ENCODE peak calls at places on chromosome 12, in five cellular contexts. P, A, E, B and Z are unnamed samples.

GRCh38 chr12:118034429-118035193 is 18.1 kb downstream of the RFC5 start:
- DNase-seq in P (no peak), A (peak; percentile 11), E (no peak), B (peak; percentile 44), Z (no peak)

GRCh38 chr12:93868771-93869170 is 191.6 kb downstream of the CRADD start:
- DNase-seq in P (no peak), A (no peak), E (no peak), B (no peak), Z (no peak)

GRCh38 chr12:67274186-67274585 is 5.0 kb downstream of the CAND1 start:
- DNase-seq in P (no peak), A (no peak), E (no peak), B (no peak), Z (no peak)

GRCh38 chr12:48678561-48679185 is 3.4 kb downstream of the KANSL2 start:
- DNase-seq in P (no peak), A (no peak), E (no peak), B (no peak), Z (no peak)

GRCh38 chr12:89353188-89353822 is 1.0 kb upstream of the DUSP6 start:
- DNase-seq in P (peak; percentile 71), A (peak; percentile 84), E (no peak), B (peak; percentile 92), Z (peak; percentile 86)

GRCh38 chr12:101172316-101172715 is 37.7 kb downstream of the SLC5A8 start:
- DNase-seq in P (no peak), A (peak; percentile 46), E (no peak), B (no peak), Z (no peak)

GRCh38 chr12:3658327-3659163 is 94.4 kb downstream of the CRACR2A start:
- DNase-seq in P (no peak), A (peak; percentile 62), E (no peak), B (no peak), Z (peak; percentile 34)

GRCh38 chr12:124928095-124928911 is 13.9 kb upstream of the UBC start:
- DNase-seq in P (peak; percentile 81), A (peak; percentile 65), E (no peak), B (peak; percentile 95), Z (no peak)

GRCh38 chr12:118055144-118055557 is 5.8 kb downstream of the WSB2 start:
- DNase-seq in P (no peak), A (peak; percentile 73), E (no peak), B (peak; percentile 62), Z (no peak)

GRCh38 chr12:115806000-115806399 is 471.5 kb downstream of the MED13L start:
- DNase-seq in P (no peak), A (no peak), E (no peak), B (no peak), Z (no peak)

GRCh38 chr12:91316825-91317224 is 134.2 kb upstream of the DCN start:
- DNase-seq in P (no peak), A (no peak), E (no peak), B (no peak), Z (no peak)

GRCh38 chr12:121628037-121628436 is 1.7 kb downstream of the ORAI1 start:
- DNase-seq in P (no peak), A (no peak), E (no peak), B (peak; percentile 20), Z (no peak)

GRCh38 chr12:2691001-2691339 is 103.8 kb upstream of the FKBP4 start:
- DNase-seq in P (no peak), A (peak; percentile 47), E (no peak), B (no peak), Z (peak; percentile 68)

GRCh38 chr12:67748761-67749075 is 100.2 kb downstream of the DYRK2 start:
- DNase-seq in P (no peak), A (no peak), E (no peak), B (no peak), Z (no peak)

GRCh38 chr12:76374395-76375020 is 26.3 kb upstream of the BBS10 start:
- DNase-seq in P (no peak), A (no peak), E (peak; percentile 0), B (peak; percentile 9), Z (no peak)

GRCh38 chr12:120010661-120011230 is 21.7 kb downstream of the BICDL1 start:
- DNase-seq in P (no peak), A (no peak), E (no peak), B (peak; percentile 28), Z (no peak)

GRCh38 chr12:30828686-30829085 is 73.9 kb upstream of the CAPRIN2 start:
- DNase-seq in P (no peak), A (no peak), E (no peak), B (no peak), Z (peak; percentile 0)

GRCh38 chr12:124248862-124249825 is 45.7 kb upstream of the RFLNA start:
- DNase-seq in P (peak; percentile 26), A (no peak), E (no peak), B (no peak), Z (no peak)

GRCh38 chr12:70448371-70448770 is 82.3 kb downstream of the KCNMB4 start:
- DNase-seq in P (no peak), A (no peak), E (no peak), B (peak; percentile 7), Z (no peak)

GRCh38 chr12:2336409-2336829 is 283.6 kb downstream of the CACNA1C start:
- DNase-seq in P (no peak), A (no peak), E (peak; percentile 87), B (peak; percentile 40), Z (no peak)

GRCh38 chr12:3930216-3930615 is 57.0 kb upstream of the PARP11 start:
- DNase-seq in P (no peak), A (no peak), E (no peak), B (no peak), Z (no peak)

GRCh38 chr12:44021471-44021971 is 185.6 kb downstream of the TMEM117 start:
- DNase-seq in P (no peak), A (no peak), E (no peak), B (no peak), Z (no peak)

GRCh38 chr12:92543359-92543758 is 159.4 kb upstream of the PLEKHG7 start:
- DNase-seq in P (peak; percentile 26), A (no peak), E (no peak), B (peak; percentile 70), Z (peak; percentile 15)

GRCh38 chr12:108839011-108839889 is 18.1 kb downstream of the SSH1 start:
- DNase-seq in P (peak; percentile 80), A (no peak), E (peak; percentile 79), B (no peak), Z (no peak)

GRCh38 chr12:63348544-63348943 is 197.5 kb upstream of the AVPR1A start:
- DNase-seq in P (no peak), A (no peak), E (no peak), B (no peak), Z (no peak)

GRCh38 chr12:63354919-63355318 is 203.9 kb upstream of the AVPR1A start:
- DNase-seq in P (no peak), A (no peak), E (no peak), B (no peak), Z (no peak)

GRCh38 chr12:63351370-63351769 is 200.4 kb upstream of the AVPR1A start:
- DNase-seq in P (no peak), A (no peak), E (no peak), B (no peak), Z (no peak)

GRCh38 chr12:63353559-63353958 is 202.6 kb upstream of the AVPR1A start:
- DNase-seq in P (no peak), A (no peak), E (no peak), B (no peak), Z (no peak)
- TF ChIP-seq CTCF in P (no peak), A (peak; percentile 28), E (no peak), B (peak; percentile 32), Z (no peak)

DNA sequence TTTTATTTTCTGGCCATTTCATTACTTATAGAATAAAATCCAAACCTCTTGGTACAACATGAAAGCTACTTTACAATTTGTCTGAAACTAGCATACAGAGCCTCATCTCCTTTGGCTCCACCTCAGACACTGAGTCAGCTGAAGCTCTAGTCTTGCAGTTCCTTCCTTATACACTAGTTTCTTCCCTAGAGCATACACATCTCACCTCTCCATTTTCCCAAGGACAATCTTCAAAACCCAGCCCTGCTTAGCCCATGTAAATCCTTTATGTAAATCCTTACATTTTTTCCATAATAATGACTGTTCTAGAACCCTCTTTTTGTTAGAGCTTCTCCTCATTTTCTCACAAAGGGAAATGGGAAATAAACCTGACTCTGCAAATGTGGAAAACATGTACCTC is 463.4 kb downstream of the SLC16A7 start:
- DNase-seq in P (no peak), A (no peak), E (no peak), B (no peak), Z (no peak)
- TF ChIP-seq CTCF in P (no peak), A (no peak), E (no peak), B (no peak), Z (no peak)

GRCh38 chr12:104638760-104639319 is 182.1 kb downstream of the CHST11 start:
- DNase-seq in P (no peak), A (no peak), E (no peak), B (no peak), Z (no peak)

GRCh38 chr12:104643093-104643646 is 186.4 kb downstream of the CHST11 start:
- DNase-seq in P (no peak), A (no peak), E (no peak), B (no peak), Z (no peak)

GRCh38 chr12:104638218-104638617 is 181.5 kb downstream of the CHST11 start:
- DNase-seq in P (no peak), A (no peak), E (no peak), B (no peak), Z (no peak)

GRCh38 chr12:104643921-104644669 is 187.3 kb downstream of the CHST11 start:
- DNase-seq in P (no peak), A (no peak), E (no peak), B (peak; percentile 42), Z (no peak)

GRCh38 chr12:104641862-104642261 is 185.1 kb downstream of the CHST11 start:
- DNase-seq in P (no peak), A (no peak), E (no peak), B (no peak), Z (no peak)
- TF ChIP-seq CTCF in P (no peak), A (no peak), E (no peak), B (no peak), Z (no peak)

GRCh38 chr12:23474438-23475000 is 475.0 kb downstream of the SOX5 start:
- DNase-seq in P (no peak), A (no peak), E (no peak), B (no peak), Z (no peak)

GRCh38 chr12:23473071-23473470 is 476.4 kb downstream of the SOX5 start:
- DNase-seq in P (no peak), A (no peak), E (no peak), B (no peak), Z (no peak)

GRCh38 chr12:23472329-23472971 is 477.0 kb downstream of the SOX5 start:
- DNase-seq in P (no peak), A (no peak), E (no peak), B (no peak), Z (no peak)
- TF ChIP-seq CTCF in P (no peak), A (no peak), E (no peak), B (no peak), Z (no peak)

DNA sequence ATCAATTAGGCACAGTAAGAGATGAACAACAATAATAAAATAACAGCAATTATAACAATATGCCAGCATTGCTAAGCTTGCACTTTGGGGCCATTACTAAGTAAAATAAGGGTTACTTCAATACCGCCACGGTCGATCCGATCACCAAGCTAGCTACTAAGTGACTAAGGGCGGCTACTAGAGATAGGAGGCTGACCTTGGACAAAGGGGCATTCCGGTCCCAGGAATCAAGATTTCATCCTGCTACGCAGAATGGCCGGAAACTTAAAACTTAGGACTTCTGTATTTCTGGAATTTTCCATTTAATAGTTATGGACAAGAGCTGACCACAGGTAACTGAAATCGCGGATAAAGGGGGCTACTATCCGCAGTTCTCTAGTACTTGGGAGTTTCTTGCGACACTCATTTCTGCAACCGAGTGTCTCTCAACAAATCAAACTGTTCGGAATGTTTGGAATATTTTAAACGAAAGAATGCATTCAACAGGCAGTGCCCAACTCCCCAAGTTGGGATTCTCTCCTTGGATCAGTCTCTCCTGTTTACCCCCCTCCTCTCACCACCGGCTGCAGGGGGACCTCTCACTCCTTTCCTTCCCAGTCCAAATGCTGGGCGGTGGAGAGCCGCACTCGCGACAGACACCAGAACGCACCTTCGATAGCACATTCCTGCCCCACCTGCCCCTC is 648 bp downstream of the HEBP1 start:
- DNase-seq in P (peak; percentile 42), A (peak; percentile 41), E (no peak), B (peak; percentile 29), Z (no peak)
- TF ChIP-seq CTCF in P (no peak), A (no peak), E (no peak), B (no peak), Z (no peak)